ENCODE peak calls at places on chromosomes 2 and 18, in four cellular contexts. I, W, M and O are unnamed samples.

GRCh38 chr2:226125151-226125550 is 674.5 kb downstream of the IRS1 start:
- DNase-seq in I (no peak), M (no peak), W (no peak), O (no peak)

GRCh38 chr2:50575232-50575631 is 456.7 kb downstream of the NRXN1 start:
- DNase-seq in M (no peak), I (no peak), W (no peak), O (no peak)

GRCh38 chr2:33215299-33215698 is 261.1 kb upstream of the RASGRP3 start:
- DNase-seq in I (no peak), M (no peak), W (no peak), O (no peak)

GRCh38 chr18:57429607-57430165 is 5.5 kb upstream of the ONECUT2 start:
- DNase-seq in W (no peak), M (no peak), I (no peak), O (no peak)

GRCh38 chr2:219728993-219729487 is 101.6 kb downstream of the SLC4A3 start:
- DNase-seq in I (no peak), M (no peak), W (no peak), O (no peak)

GRCh38 chr2:239014897-239015768 is 167.2 kb downstream of the TWIST2 start:
- DNase-seq in M (no peak), I (no peak), W (no peak), O (no peak)

GRCh38 chr2:223613017-223613950 is 11.1 kb upstream of the SCG2 start:
- DNase-seq in I (peak), W (peak), M (no peak), O (peak)

GRCh38 chr2:235868224-235868623 is 300.0 kb downstream of the GBX2 start:
- DNase-seq in W (no peak), M (no peak), I (no peak), O (no peak)

DNA sequence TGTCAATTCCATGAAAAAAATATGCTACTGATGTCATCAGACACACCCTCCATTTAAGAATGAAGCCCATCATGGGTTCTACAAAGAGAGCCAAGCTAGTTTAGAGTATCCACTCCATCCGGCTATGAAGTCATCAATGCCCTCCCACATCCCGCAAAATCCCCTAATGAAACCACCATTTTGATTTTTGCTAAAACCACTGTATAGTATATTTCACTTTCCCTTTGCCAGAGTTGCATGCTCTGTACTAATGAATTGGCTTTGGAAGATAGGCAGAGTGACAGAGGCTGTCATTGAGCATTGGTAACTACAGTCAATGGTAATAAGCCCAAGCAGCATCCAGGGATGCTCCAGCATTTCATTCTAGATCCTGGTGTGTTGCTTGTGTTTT is 118.6 kb downstream of the ANKRD44 start:
- DNase-seq in W (no peak), I (no peak), M (no peak), O (no peak)
- TF ChIP-seq TCF12 in W (no peak), I (no peak), M (no peak), O (no peak)

GRCh38 chr2:69701100-69701945 is 40.6 kb upstream of the ANXA4 start:
- DNase-seq in W (no peak), I (no peak), M (no peak), O (no peak)
- TF ChIP-seq TCF12 in W (no peak), I (no peak), M (no peak), O (no peak)

GRCh38 chr2:234072454-234072853 is 22.0 kb downstream of the SPP2 start:
- DNase-seq in M (no peak), W (no peak), I (no peak), O (no peak)

GRCh38 chr2:234075947-234076346 is 25.4 kb downstream of the SPP2 start:
- DNase-seq in M (no peak), I (no peak), W (no peak), O (no peak)

GRCh38 chr2:234074751-234075520 is 24.4 kb downstream of the SPP2 start:
- DNase-seq in M (no peak), I (no peak), W (no peak), O (no peak)

GRCh38 chr2:234076451-234076850 is 25.9 kb downstream of the SPP2 start:
- DNase-seq in M (no peak), W (no peak), I (no peak), O (peak)

DNA sequence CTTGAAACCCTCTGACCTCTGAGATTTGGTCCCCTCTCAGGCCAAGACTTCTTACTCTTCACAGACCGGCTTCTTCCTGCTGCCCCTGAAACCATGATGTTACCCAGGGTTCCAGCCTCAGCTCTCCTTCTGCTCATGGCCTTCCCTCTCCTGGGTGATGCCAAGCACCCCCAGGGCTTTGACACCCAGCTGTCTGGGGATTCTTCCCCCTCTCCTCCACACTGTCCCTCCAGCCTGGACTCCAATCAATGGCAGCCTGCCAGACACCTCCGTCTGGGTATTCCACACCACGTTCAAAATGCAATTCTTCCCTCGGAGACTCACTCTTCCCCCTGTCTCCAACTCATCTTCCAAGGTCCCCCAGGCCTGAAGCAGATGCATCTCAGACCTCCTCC is 25.0 kb downstream of the SPP2 start:
- DNase-seq in M (no peak), W (no peak), I (no peak), O (no peak)
- TF ChIP-seq TCF12 in M (no peak), W (no peak), I (no peak), O (no peak)

GRCh38 chr2:43222472-43223146 is 3.8 kb downstream of the ZFP36L2 start:
- DNase-seq in M (no peak), W (no peak), I (no peak), O (no peak)
- TF ChIP-seq TCF12 in M (no peak), W (no peak), I (no peak), O (no peak)

GRCh38 chr2:105744091-105744908 is 412 bp upstream of the NCK2 start:
- DNase-seq in W (peak), M (no peak), I (peak), O (peak)

GRCh38 chr2:105747997-105748396 is 3.3 kb downstream of the NCK2 start:
- DNase-seq in W (no peak), M (no peak), I (no peak), O (no peak)

GRCh38 chr2:105744909-105745853 is at the start of gene NCK2:
- DNase-seq in I (peak), W (peak), M (no peak), O (no peak)

GRCh38 chr2:105747254-105747909 is 2.7 kb downstream of the NCK2 start:
- DNase-seq in W (no peak), I (no peak), M (no peak), O (no peak)

DNA sequence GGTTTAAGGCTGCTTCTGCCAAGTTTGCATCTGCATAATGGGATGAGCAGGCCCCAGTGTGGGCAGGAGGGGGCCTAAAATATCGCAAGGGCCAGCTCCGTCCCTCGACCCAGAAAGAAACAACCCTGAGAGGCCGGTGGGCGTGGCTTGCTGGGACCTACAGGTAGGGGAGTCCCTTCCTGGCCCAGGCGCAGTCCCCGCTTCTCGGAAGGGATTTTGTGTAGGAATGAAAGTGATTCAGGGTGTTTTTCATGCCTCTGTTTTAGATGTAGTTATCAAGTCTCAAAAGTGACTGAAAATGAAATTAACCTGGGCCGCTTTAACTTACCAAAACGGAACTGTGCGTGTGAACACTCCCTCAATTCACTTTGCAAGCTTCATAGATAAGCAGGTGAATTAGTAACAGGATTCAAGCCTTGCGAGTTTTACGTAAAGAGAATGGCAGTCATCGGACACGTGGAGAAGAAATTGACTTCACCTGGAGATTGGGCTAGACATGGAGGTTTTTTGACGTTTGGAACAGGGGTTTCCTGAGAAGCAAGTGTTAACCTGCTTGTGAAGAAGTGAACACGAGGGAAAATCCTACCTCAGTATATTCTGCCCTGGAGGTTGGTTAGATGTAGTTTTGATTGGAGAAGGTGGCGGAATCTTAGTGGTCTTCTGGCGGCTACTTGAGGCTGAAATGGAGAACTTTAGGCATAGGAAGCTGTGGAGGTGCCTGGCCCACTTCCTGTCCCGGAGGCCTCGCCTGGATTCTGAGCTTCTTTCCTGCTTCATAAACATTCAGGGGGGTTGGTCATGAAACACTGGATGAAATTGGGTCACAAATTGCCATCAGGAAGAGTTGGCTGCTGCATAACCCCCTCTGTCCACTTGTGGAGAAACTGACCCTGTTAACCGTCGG is 1.7 kb downstream of the NCK2 start:
- DNase-seq in W (peak), M (peak), I (peak), O (peak)
- TF ChIP-seq TCF12 in W (no peak), M (no peak), I (no peak), O (no peak)

GRCh38 chr18:9474103-9474982 is 970 bp upstream of the RALBP1 start:
- DNase-seq in I (peak), W (peak), M (no peak), O (peak)
- TF ChIP-seq TCF12 in I (no peak), W (no peak), M (no peak), O (no peak)

GRCh38 chr2:125858366-125858765 is 797.6 kb upstream of the GYPC start:
- DNase-seq in W (no peak), M (no peak), I (no peak), O (no peak)

GRCh38 chr2:125861461-125861860 is 794.5 kb upstream of the GYPC start:
- DNase-seq in M (no peak), I (no peak), W (no peak), O (no peak)
- TF ChIP-seq TCF12 in M (no peak), I (no peak), W (no peak), O (no peak)

DNA sequence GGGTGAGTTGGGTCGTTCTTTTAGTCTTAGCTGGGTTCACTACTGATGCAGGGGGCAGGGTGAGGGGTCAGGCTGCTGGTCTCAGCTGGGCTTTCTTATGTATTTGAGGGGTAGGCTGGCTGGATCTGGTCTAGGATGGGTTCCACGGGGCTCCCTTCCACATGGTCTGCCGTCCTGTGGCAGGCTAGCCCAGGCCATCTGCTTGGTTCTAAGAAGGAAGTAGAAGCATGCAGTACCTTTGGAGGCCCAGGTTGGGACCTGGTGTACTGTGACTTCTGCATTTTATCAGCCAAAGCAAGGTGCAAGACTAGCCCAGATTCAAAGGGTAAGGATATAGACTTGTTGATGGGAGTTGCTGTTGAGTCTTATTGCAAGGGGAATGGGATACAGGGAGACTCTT is 35.5 kb upstream of the MGAT5 start:
- DNase-seq in W (no peak), I (no peak), M (no peak), O (no peak)
- TF ChIP-seq TCF12 in W (no peak), I (no peak), M (no peak), O (no peak)

DNA sequence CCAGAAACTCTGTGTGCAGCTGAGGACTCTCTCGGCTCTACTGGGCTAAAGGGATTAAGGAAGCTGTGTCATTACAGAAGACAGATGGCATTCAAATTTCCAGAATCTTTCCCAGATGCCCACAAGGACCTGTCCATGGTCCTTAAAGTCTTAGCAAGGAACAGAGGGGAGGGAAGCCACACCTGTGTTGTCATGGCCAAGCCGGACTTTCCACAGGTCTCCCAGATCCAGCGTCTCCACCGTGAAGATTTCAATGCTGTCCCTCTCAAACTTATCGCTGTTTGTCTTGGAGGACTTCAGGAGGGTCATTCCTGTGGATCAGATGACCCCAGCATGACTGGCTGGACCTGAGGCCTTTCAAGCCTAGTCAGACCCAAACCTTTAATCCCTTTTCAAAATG is 114.5 kb downstream of the LOXHD1 start:
- DNase-seq in I (no peak), M (no peak), W (no peak), O (no peak)
- TF ChIP-seq TCF12 in I (no peak), M (no peak), W (no peak), O (no peak)